ENCODE peak calls at places on chromosomes 6 and 20, in seven cellular contexts. One of them, this sample, is unnamed.

GRCh38 chr20:5364997-5365597 is 48.3 kb upstream of the PROKR2 start:
- DNase-seq in NB4: peak
- DNase-seq in activated T-helper 2 cell treated with anti-CD3 and anti-CD28 coated beads, Interferon-gamma antibody, Interleukin-2, Interleukin-4, amounts not matched to agents 10 μg/mL and 5 μg/mL and 100 μg/mL, durations not matched to agents 14 hours and 24 hours and 36 hours: no peak
- DNase-seq in SW480: peak
- DNase-seq in heart right ventricle: no peak
- DNase-seq in activated naive CD4-positive, alpha-beta T cell: no peak
- DNase-seq in mucosa of descending colon: no peak
- DNase-seq in this sample: no peak

GRCh38 chr6:153140299-153140698 is 9.2 kb upstream of the RGS17 start:
- DNase-seq in NB4: no peak
- DNase-seq in activated T-helper 2 cell treated with anti-CD3 and anti-CD28 coated beads, Interferon-gamma antibody, Interleukin-2, Interleukin-4, amounts not matched to agents 10 μg/mL and 5 μg/mL and 100 μg/mL, durations not matched to agents 14 hours and 24 hours and 36 hours: no peak
- DNase-seq in SW480: no peak
- DNase-seq in heart right ventricle: no peak
- DNase-seq in activated naive CD4-positive, alpha-beta T cell: no peak
- DNase-seq in mucosa of descending colon: no peak
- DNase-seq in this sample: no peak

GRCh38 chr6:135311446-135312200 is 130.5 kb downstream of the MYB start:
- DNase-seq in NB4: no peak
- DNase-seq in activated T-helper 2 cell treated with anti-CD3 and anti-CD28 coated beads, Interferon-gamma antibody, Interleukin-2, Interleukin-4, amounts not matched to agents 10 μg/mL and 5 μg/mL and 100 μg/mL, durations not matched to agents 14 hours and 24 hours and 36 hours: no peak
- DNase-seq in SW480: no peak
- DNase-seq in heart right ventricle: no peak
- DNase-seq in activated naive CD4-positive, alpha-beta T cell: no peak
- DNase-seq in mucosa of descending colon: no peak
- DNase-seq in this sample: no peak

GRCh38 chr6:108106261-108106660 is 31.7 kb upstream of the OSTM1 start:
- DNase-seq in NB4: no peak
- DNase-seq in activated T-helper 2 cell treated with anti-CD3 and anti-CD28 coated beads, Interferon-gamma antibody, Interleukin-2, Interleukin-4, amounts not matched to agents 10 μg/mL and 5 μg/mL and 100 μg/mL, durations not matched to agents 14 hours and 24 hours and 36 hours: no peak
- DNase-seq in SW480: no peak
- DNase-seq in heart right ventricle: no peak
- DNase-seq in activated naive CD4-positive, alpha-beta T cell: no peak
- DNase-seq in mucosa of descending colon: no peak
- DNase-seq in this sample: no peak

GRCh38 chr20:2652724-2653510 is 485 bp downstream of the NOP56 start:
- DNase-seq in NB4: peak
- DNase-seq in activated T-helper 2 cell treated with anti-CD3 and anti-CD28 coated beads, Interferon-gamma antibody, Interleukin-2, Interleukin-4, amounts not matched to agents 10 μg/mL and 5 μg/mL and 100 μg/mL, durations not matched to agents 14 hours and 24 hours and 36 hours: no peak
- DNase-seq in SW480: no peak
- DNase-seq in heart right ventricle: no peak
- DNase-seq in activated naive CD4-positive, alpha-beta T cell: no peak
- DNase-seq in mucosa of descending colon: peak
- DNase-seq in this sample: peak

GRCh38 chr20:2696646-2697045 is 4.1 kb downstream of the EBF4 start:
- DNase-seq in NB4: no peak
- DNase-seq in activated T-helper 2 cell treated with anti-CD3 and anti-CD28 coated beads, Interferon-gamma antibody, Interleukin-2, Interleukin-4, amounts not matched to agents 10 μg/mL and 5 μg/mL and 100 μg/mL, durations not matched to agents 14 hours and 24 hours and 36 hours: no peak
- DNase-seq in SW480: no peak
- DNase-seq in heart right ventricle: no peak
- DNase-seq in activated naive CD4-positive, alpha-beta T cell: no peak
- DNase-seq in mucosa of descending colon: no peak
- DNase-seq in this sample: no peak

GRCh38 chr6:57283096-57283495 is 34.3 kb upstream of the PRIM2 start:
- DNase-seq in NB4: no peak
- DNase-seq in activated T-helper 2 cell treated with anti-CD3 and anti-CD28 coated beads, Interferon-gamma antibody, Interleukin-2, Interleukin-4, amounts not matched to agents 10 μg/mL and 5 μg/mL and 100 μg/mL, durations not matched to agents 14 hours and 24 hours and 36 hours: no peak
- DNase-seq in SW480: no peak
- DNase-seq in heart right ventricle: no peak
- DNase-seq in activated naive CD4-positive, alpha-beta T cell: no peak
- DNase-seq in mucosa of descending colon: no peak
- DNase-seq in this sample: no peak

GRCh38 chr6:156883497-156884252 is 106.5 kb downstream of the ARID1B start:
- DNase-seq in NB4: no peak
- DNase-seq in activated T-helper 2 cell treated with anti-CD3 and anti-CD28 coated beads, Interferon-gamma antibody, Interleukin-2, Interleukin-4, amounts not matched to agents 10 μg/mL and 5 μg/mL and 100 μg/mL, durations not matched to agents 14 hours and 24 hours and 36 hours: no peak
- DNase-seq in SW480: no peak
- DNase-seq in heart right ventricle: no peak
- DNase-seq in activated naive CD4-positive, alpha-beta T cell: no peak
- DNase-seq in mucosa of descending colon: peak
- DNase-seq in this sample: no peak

GRCh38 chr6:148379481-148379880 is 36.8 kb downstream of the SASH1 start:
- DNase-seq in NB4: no peak
- DNase-seq in activated T-helper 2 cell treated with anti-CD3 and anti-CD28 coated beads, Interferon-gamma antibody, Interleukin-2, Interleukin-4, amounts not matched to agents 10 μg/mL and 5 μg/mL and 100 μg/mL, durations not matched to agents 14 hours and 24 hours and 36 hours: no peak
- DNase-seq in SW480: no peak
- DNase-seq in heart right ventricle: no peak
- DNase-seq in activated naive CD4-positive, alpha-beta T cell: no peak
- DNase-seq in mucosa of descending colon: no peak
- DNase-seq in this sample: no peak

GRCh38 chr6:20301256-20301655 is 89.0 kb upstream of the MBOAT1 start:
- DNase-seq in NB4: no peak
- DNase-seq in activated T-helper 2 cell treated with anti-CD3 and anti-CD28 coated beads, Interferon-gamma antibody, Interleukin-2, Interleukin-4, amounts not matched to agents 10 μg/mL and 5 μg/mL and 100 μg/mL, durations not matched to agents 14 hours and 24 hours and 36 hours: no peak
- DNase-seq in SW480: no peak
- DNase-seq in heart right ventricle: no peak
- DNase-seq in activated naive CD4-positive, alpha-beta T cell: no peak
- DNase-seq in mucosa of descending colon: no peak
- DNase-seq in this sample: no peak

GRCh38 chr6:116783852-116784251 is 18.3 kb upstream of the FAM162B start:
- DNase-seq in NB4: no peak
- DNase-seq in activated T-helper 2 cell treated with anti-CD3 and anti-CD28 coated beads, Interferon-gamma antibody, Interleukin-2, Interleukin-4, amounts not matched to agents 10 μg/mL and 5 μg/mL and 100 μg/mL, durations not matched to agents 14 hours and 24 hours and 36 hours: no peak
- DNase-seq in SW480: no peak
- DNase-seq in heart right ventricle: no peak
- DNase-seq in activated naive CD4-positive, alpha-beta T cell: no peak
- DNase-seq in mucosa of descending colon: no peak
- DNase-seq in this sample: no peak

GRCh38 chr6:166173292-166173951 is 5.8 kb upstream of the TBXT start:
- DNase-seq in NB4: peak
- DNase-seq in activated T-helper 2 cell treated with anti-CD3 and anti-CD28 coated beads, Interferon-gamma antibody, Interleukin-2, Interleukin-4, amounts not matched to agents 10 μg/mL and 5 μg/mL and 100 μg/mL, durations not matched to agents 14 hours and 24 hours and 36 hours: no peak
- DNase-seq in SW480: peak
- DNase-seq in heart right ventricle: no peak
- DNase-seq in activated naive CD4-positive, alpha-beta T cell: no peak
- DNase-seq in mucosa of descending colon: no peak
- DNase-seq in this sample: no peak

GRCh38 chr6:125066964-125067363 is 86.6 kb upstream of the TPD52L1 start:
- DNase-seq in NB4: peak
- DNase-seq in activated T-helper 2 cell treated with anti-CD3 and anti-CD28 coated beads, Interferon-gamma antibody, Interleukin-2, Interleukin-4, amounts not matched to agents 10 μg/mL and 5 μg/mL and 100 μg/mL, durations not matched to agents 14 hours and 24 hours and 36 hours: peak
- DNase-seq in SW480: peak
- DNase-seq in heart right ventricle: no peak
- DNase-seq in activated naive CD4-positive, alpha-beta T cell: no peak
- DNase-seq in mucosa of descending colon: no peak
- DNase-seq in this sample: peak

GRCh38 chr6:6033858-6034257 is 27.1 kb upstream of the NRN1 start:
- DNase-seq in NB4: no peak
- DNase-seq in activated T-helper 2 cell treated with anti-CD3 and anti-CD28 coated beads, Interferon-gamma antibody, Interleukin-2, Interleukin-4, amounts not matched to agents 10 μg/mL and 5 μg/mL and 100 μg/mL, durations not matched to agents 14 hours and 24 hours and 36 hours: no peak
- DNase-seq in SW480: no peak
- DNase-seq in heart right ventricle: no peak
- DNase-seq in activated naive CD4-positive, alpha-beta T cell: no peak
- DNase-seq in mucosa of descending colon: no peak
- DNase-seq in this sample: no peak

GRCh38 chr20:20248620-20249200 is 119.2 kb upstream of the INSM1 start:
- DNase-seq in NB4: no peak
- DNase-seq in activated T-helper 2 cell treated with anti-CD3 and anti-CD28 coated beads, Interferon-gamma antibody, Interleukin-2, Interleukin-4, amounts not matched to agents 10 μg/mL and 5 μg/mL and 100 μg/mL, durations not matched to agents 14 hours and 24 hours and 36 hours: no peak
- DNase-seq in SW480: no peak
- DNase-seq in heart right ventricle: no peak
- DNase-seq in activated naive CD4-positive, alpha-beta T cell: no peak
- DNase-seq in mucosa of descending colon: no peak
- DNase-seq in this sample: no peak

GRCh38 chr20:22402990-22403859 is 181.1 kb downstream of the FOXA2 start:
- DNase-seq in NB4: no peak
- DNase-seq in activated T-helper 2 cell treated with anti-CD3 and anti-CD28 coated beads, Interferon-gamma antibody, Interleukin-2, Interleukin-4, amounts not matched to agents 10 μg/mL and 5 μg/mL and 100 μg/mL, durations not matched to agents 14 hours and 24 hours and 36 hours: no peak
- DNase-seq in SW480: no peak
- DNase-seq in heart right ventricle: no peak
- DNase-seq in activated naive CD4-positive, alpha-beta T cell: no peak
- DNase-seq in mucosa of descending colon: no peak
- DNase-seq in this sample: peak